ENCODE peak calls at places on chromosomes 5 and 9, in four cellular contexts. One of them, this sample, is unnamed.
A peak's percentile ranks its signal among the peaks of the same experiment; 100 is the strongest.

GRCh38 chr5:177443144-177443983 is 3.2 kb upstream of the PRR7 start:
- DNase-seq in cardiac septum: no peak
- DNase-seq in CD8-positive, alpha-beta T cell: peak; percentile 51
- DNase-seq in glutamatergic neuron: no peak
- DNase-seq in this sample: no peak

GRCh38 chr5:149981233-149981632 is 19.2 kb downstream of the TIGD6 start:
- DNase-seq in cardiac septum: no peak
- DNase-seq in glutamatergic neuron: no peak
- DNase-seq in CD8-positive, alpha-beta T cell: no peak
- DNase-seq in this sample: no peak

GRCh38 chr5:122311888-122312669 is at the start of gene SNCAIP:
- DNase-seq in cardiac septum: no peak
- DNase-seq in glutamatergic neuron: peak; percentile 66
- DNase-seq in CD8-positive, alpha-beta T cell: no peak
- DNase-seq in this sample: no peak

GRCh38 chr9:99044827-99045226 is 60.1 kb upstream of the TGFBR1 start:
- DNase-seq in glutamatergic neuron: no peak
- DNase-seq in CD8-positive, alpha-beta T cell: no peak
- DNase-seq in cardiac septum: no peak
- DNase-seq in this sample: no peak

GRCh38 chr5:107831612-107832395 is 161.1 kb upstream of the EFNA5 start:
- DNase-seq in cardiac septum: no peak
- DNase-seq in CD8-positive, alpha-beta T cell: no peak
- DNase-seq in glutamatergic neuron: no peak
- DNase-seq in this sample: no peak

GRCh38 chr5:120055858-120056257 is 408.2 kb upstream of the PRR16 start:
- DNase-seq in glutamatergic neuron: no peak
- DNase-seq in cardiac septum: no peak
- DNase-seq in CD8-positive, alpha-beta T cell: no peak
- DNase-seq in this sample: no peak

GRCh38 chr5:133205649-133206048 is 153.8 kb downstream of the HSPA4 start:
- DNase-seq in CD8-positive, alpha-beta T cell: no peak
- DNase-seq in cardiac septum: no peak
- DNase-seq in glutamatergic neuron: no peak
- DNase-seq in this sample: no peak

GRCh38 chr5:126514159-126515141 is 80.6 kb downstream of the ALDH7A1 start:
- DNase-seq in CD8-positive, alpha-beta T cell: no peak
- DNase-seq in cardiac septum: no peak
- DNase-seq in glutamatergic neuron: no peak
- DNase-seq in this sample: no peak

GRCh38 chr9:14314424-14314928 is 535 bp upstream of the NFIB start:
- DNase-seq in glutamatergic neuron: no peak
- DNase-seq in cardiac septum: peak; percentile 83
- DNase-seq in CD8-positive, alpha-beta T cell: no peak
- DNase-seq in this sample: no peak

GRCh38 chr5:143403357-143403606 is 204 bp downstream of the NR3C1 start:
- DNase-seq in CD8-positive, alpha-beta T cell: no peak
- DNase-seq in cardiac septum: no peak
- DNase-seq in glutamatergic neuron: no peak
- DNase-seq in this sample: no peak

GRCh38 chr5:144275329-144275728 is 104.7 kb downstream of the KCTD16 start:
- DNase-seq in glutamatergic neuron: no peak
- DNase-seq in CD8-positive, alpha-beta T cell: no peak
- DNase-seq in cardiac septum: no peak
- DNase-seq in this sample: no peak

GRCh38 chr9:137032893-137033292 is 1.0 kb upstream of the FUT7 start:
- DNase-seq in cardiac septum: peak; percentile 92
- DNase-seq in CD8-positive, alpha-beta T cell: no peak
- DNase-seq in glutamatergic neuron: no peak
- DNase-seq in this sample: no peak

GRCh38 chr9:122213589-122214413 is 15.0 kb downstream of the LHX6 start:
- DNase-seq in CD8-positive, alpha-beta T cell: no peak
- DNase-seq in glutamatergic neuron: peak; percentile 86
- DNase-seq in cardiac septum: peak; percentile 74
- DNase-seq in this sample: no peak

GRCh38 chr5:88875609-88876234 is 7.3 kb downstream of the MEF2C start:
- DNase-seq in glutamatergic neuron: no peak
- DNase-seq in cardiac septum: no peak
- DNase-seq in CD8-positive, alpha-beta T cell: no peak
- DNase-seq in this sample: no peak

GRCh38 chr9:21096172-21096900 is 18.6 kb upstream of the IFNB1 start:
- DNase-seq in CD8-positive, alpha-beta T cell: no peak
- DNase-seq in glutamatergic neuron: no peak
- DNase-seq in cardiac septum: no peak
- DNase-seq in this sample: no peak

GRCh38 chr5:152623951-152624350 is 218.9 kb upstream of the NMUR2 start:
- DNase-seq in CD8-positive, alpha-beta T cell: no peak
- DNase-seq in glutamatergic neuron: no peak
- DNase-seq in cardiac septum: no peak
- DNase-seq in this sample: no peak

GRCh38 chr9:97741947-97742346 is 44.8 kb upstream of the XPA start:
- DNase-seq in glutamatergic neuron: no peak
- DNase-seq in cardiac septum: no peak
- DNase-seq in CD8-positive, alpha-beta T cell: no peak
- DNase-seq in this sample: no peak

GRCh38 chr5:35202319-35203111 is 27.8 kb downstream of the PRLR start:
- DNase-seq in glutamatergic neuron: peak; percentile 70
- DNase-seq in CD8-positive, alpha-beta T cell: no peak
- DNase-seq in cardiac septum: no peak
- DNase-seq in this sample: no peak

GRCh38 chr5:78526049-78526525 is 122.5 kb downstream of the LHFPL2 start:
- DNase-seq in CD8-positive, alpha-beta T cell: no peak
- DNase-seq in glutamatergic neuron: no peak
- DNase-seq in cardiac septum: no peak
- DNase-seq in this sample: no peak

GRCh38 chr5:136484808-136485207 is 119.5 kb upstream of the TRPC7 start:
- DNase-seq in CD8-positive, alpha-beta T cell: no peak
- DNase-seq in cardiac septum: no peak
- DNase-seq in glutamatergic neuron: no peak
- DNase-seq in this sample: no peak

GRCh38 chr5:68450245-68450852 is 234.8 kb downstream of the PIK3R1 start:
- DNase-seq in glutamatergic neuron: no peak
- DNase-seq in CD8-positive, alpha-beta T cell: no peak
- DNase-seq in cardiac septum: no peak
- DNase-seq in this sample: no peak

GRCh38 chr9:137429974-137430722 is 7.0 kb downstream of the NOXA1 start:
- DNase-seq in glutamatergic neuron: no peak
- DNase-seq in cardiac septum: peak; percentile 49
- DNase-seq in CD8-positive, alpha-beta T cell: no peak
- DNase-seq in this sample: no peak

GRCh38 chr9:4678679-4679267 is 596 bp upstream of the CDC37L1 start:
- DNase-seq in cardiac septum: no peak
- DNase-seq in glutamatergic neuron: no peak
- DNase-seq in CD8-positive, alpha-beta T cell: no peak
- DNase-seq in this sample: no peak